ENCODE peak calls at places on chromosomes 12 and 14, in four cellular contexts. C is K562, N is GM12878, L is GM12891. H is an unnamed sample.

GRCh38 chr12:119938049-119938667 is 50.9 kb upstream of the BICDL1 start:
- DNase-seq in L (peak), N (peak), C (peak), H (peak)

GRCh38 chr14:68014771-68015170 is 195.2 kb downstream of the RAD51B start:
- DNase-seq in C (no peak), N (no peak), L (no peak), H (no peak)

GRCh38 chr12:38149395-38150073 is 167.0 kb upstream of the ALG10B start:
- DNase-seq in N (no peak), C (no peak), L (no peak), H (no peak)

GRCh38 chr14:96567289-96567899 is 65.2 kb downstream of the PAPOLA start:
- DNase-seq in C (no peak), L (no peak), N (no peak), H (no peak)

GRCh38 chr12:69157023-69157655 is 82.2 kb upstream of the CPSF6 start:
- DNase-seq in C (peak), L (peak), N (peak), H (peak)

GRCh38 chr14:56581041-56581727 is 1.6 kb downstream of the TMEM260 start:
- DNase-seq in N (no peak), L (no peak), C (no peak), H (no peak)

GRCh38 chr14:95445161-95445560 is 71.3 kb downstream of the SYNE3 start:
- DNase-seq in C (no peak), N (no peak), L (no peak), H (no peak)

GRCh38 chr12:110165540-110166159 is 41.5 kb downstream of the IFT81 start:
- DNase-seq in N (peak), L (peak), C (no peak), H (no peak)

GRCh38 chr14:100898465-100898864 is 5.1 kb downstream of the RTL1 start:
- DNase-seq in N (no peak), L (no peak), C (no peak), H (no peak)

GRCh38 chr14:88005050-88005481 is at the start of gene GPR65:
- DNase-seq in C (no peak), N (peak), L (no peak), H (no peak)

GRCh38 chr12:113285679-113286645 is 48.9 kb downstream of the SLC8B1 start:
- DNase-seq in C (no peak), L (no peak), N (no peak), H (no peak)

GRCh38 chr12:123384318-123384993 is 524 bp downstream of the KMT5A start:
- DNase-seq in N (no peak), L (no peak), C (no peak), H (no peak)

GRCh38 chr12:58537278-58537677 is 383.0 kb downstream of the LRIG3 start:
- DNase-seq in N (no peak), L (no peak), C (no peak), H (no peak)

GRCh38 chr14:85279407-85279806 is 250.5 kb upstream of the FLRT2 start:
- DNase-seq in L (no peak), N (no peak), C (no peak), H (no peak)

DNA sequence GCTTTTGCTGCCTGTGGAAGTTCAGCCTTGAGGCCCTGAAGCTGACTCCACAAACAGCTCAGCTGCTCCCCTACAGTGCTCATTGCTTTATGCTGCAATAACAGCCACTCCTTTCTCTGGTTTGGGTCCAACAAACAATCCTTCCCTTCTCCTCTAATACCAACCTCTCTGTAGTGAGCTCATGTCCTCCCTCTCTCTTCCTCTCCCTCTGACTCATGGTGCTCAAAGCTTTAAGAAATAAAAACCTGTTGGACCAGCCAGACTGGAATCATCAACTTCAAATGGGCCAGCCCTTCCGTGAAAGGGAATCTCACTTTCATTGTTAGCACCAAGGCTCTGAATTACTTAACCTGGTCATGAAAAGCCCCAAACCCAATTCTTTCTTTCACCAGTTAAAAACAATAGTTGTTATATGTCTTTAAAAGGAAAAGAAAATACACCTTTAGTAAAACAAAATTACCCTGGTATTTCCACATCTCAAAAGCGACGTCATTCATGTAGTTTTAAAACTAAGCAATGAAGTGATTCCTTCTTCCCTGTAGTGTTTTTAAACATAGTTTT is 126.4 kb downstream of the DUSP6 start:
- DNase-seq in N (no peak), C (no peak), L (no peak), H (no peak)
- TF ChIP-seq SPI1 in N (no peak), C (no peak), L (no peak), H (no peak)

GRCh38 chr12:26614217-26614616 is 218.8 kb downstream of the ITPR2 start:
- DNase-seq in C (peak), L (no peak), N (no peak), H (peak)
- TF ChIP-seq SPI1 in C (no peak), L (no peak), N (no peak), H (no peak)

GRCh38 chr14:89660183-89660582 is 243.2 kb upstream of the FOXN3 start:
- DNase-seq in N (no peak), L (no peak), C (no peak), H (no peak)
- TF ChIP-seq SPI1 in N (no peak), L (no peak), C (no peak), H (no peak)

GRCh38 chr14:91228112-91229004 is 16.1 kb downstream of the GPR68 start:
- DNase-seq in L (peak), C (peak), N (peak), H (no peak)
- TF ChIP-seq SPI1 in L (peak), C (no peak), N (peak), H (no peak)

DNA sequence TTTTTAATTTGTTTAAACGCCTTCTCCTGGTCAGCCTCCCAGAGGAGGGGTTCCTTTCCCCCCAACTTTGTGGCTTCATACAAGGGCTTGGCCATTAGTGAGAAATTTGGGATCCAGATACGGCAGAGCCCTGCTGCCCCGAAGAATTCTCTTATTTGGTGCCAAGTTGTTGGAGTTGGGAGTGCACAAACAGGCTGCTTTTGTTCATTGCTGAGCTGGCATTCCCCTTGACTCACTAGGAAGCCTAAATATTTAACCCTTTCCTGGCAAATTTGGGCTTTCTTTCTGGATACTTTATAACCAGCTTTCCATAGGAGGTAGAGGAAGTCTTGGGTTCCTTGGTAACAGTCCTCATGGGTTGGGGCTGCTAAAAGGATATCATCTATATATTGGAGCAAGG is 10.3 kb upstream of the ADAM21 start:
- DNase-seq in L (no peak), N (no peak), C (no peak), H (no peak)
- TF ChIP-seq SPI1 in L (no peak), N (no peak), C (no peak), H (no peak)

DNA sequence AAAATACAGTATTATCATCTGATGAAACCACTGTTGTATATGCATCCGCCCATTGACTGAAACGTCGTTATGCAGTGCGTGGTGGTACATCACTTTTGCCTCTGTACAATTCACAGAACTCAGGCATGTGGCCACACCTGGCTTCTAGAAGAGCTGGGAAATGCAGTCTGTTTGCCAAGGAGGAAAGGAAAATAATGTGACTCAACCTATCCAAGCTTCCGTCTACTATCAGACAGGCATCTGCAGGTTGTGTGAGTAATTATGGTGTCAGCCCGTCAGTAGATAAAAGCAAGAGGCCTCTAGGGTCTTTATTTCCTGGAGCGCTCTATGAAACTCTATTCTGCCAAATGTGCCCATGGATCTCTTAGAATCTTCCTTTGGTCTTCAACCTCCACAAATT is 111.6 kb downstream of the BBS10 start:
- DNase-seq in L (no peak), N (no peak), C (no peak), H (no peak)
- TF ChIP-seq SPI1 in L (no peak), N (no peak), C (no peak), H (no peak)

DNA sequence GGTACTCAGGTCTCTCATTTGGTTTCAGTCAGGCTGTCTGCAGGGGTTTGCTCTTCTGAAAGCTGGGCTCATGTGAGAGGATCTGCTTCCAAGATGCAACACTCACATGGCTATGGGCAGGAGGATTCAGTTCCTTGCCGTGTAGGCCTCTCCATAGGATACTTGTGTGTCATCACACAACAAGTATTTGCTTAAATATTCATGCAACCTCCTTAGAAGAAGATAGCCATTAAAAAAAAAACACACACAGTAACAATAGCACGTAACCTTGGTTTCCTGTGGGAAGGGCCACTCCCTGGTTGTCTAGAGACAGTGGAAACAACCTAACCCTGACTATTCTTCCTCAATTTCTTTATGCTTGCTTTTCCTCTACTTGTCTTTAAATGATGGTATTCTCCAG is 31.8 kb upstream of the CLEC4E start:
- DNase-seq in L (no peak), N (no peak), C (no peak), H (no peak)
- TF ChIP-seq SPI1 in L (no peak), N (no peak), C (no peak), H (no peak)

GRCh38 chr14:36996857-36997590 is 175.4 kb downstream of the SLC25A21 start:
- DNase-seq in N (no peak), L (no peak), C (no peak), H (no peak)
- TF ChIP-seq SPI1 in N (no peak), L (no peak), C (no peak), H (no peak)

DNA sequence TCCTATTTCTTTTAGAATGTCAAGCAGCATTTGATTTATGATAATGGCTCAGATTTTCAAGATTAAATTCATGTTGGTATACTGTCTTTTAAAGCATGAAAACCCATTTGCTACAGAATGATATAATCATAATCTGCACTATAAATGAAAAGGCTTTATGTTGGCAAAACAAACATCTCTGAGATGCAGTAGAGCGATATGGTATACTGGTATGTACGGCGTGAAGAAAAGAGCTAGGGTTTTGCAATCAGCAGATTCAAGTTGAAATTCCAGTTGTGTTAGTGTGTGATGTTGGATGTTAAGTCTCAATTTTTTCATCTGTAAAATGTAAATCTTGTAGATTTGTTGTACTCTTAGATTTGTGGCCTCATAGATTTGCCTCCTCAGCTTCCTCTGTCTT is 53.2 kb upstream of the DYRK2 start:
- DNase-seq in N (no peak), C (no peak), L (no peak), H (no peak)
- TF ChIP-seq SPI1 in N (no peak), C (no peak), L (no peak), H (no peak)

DNA sequence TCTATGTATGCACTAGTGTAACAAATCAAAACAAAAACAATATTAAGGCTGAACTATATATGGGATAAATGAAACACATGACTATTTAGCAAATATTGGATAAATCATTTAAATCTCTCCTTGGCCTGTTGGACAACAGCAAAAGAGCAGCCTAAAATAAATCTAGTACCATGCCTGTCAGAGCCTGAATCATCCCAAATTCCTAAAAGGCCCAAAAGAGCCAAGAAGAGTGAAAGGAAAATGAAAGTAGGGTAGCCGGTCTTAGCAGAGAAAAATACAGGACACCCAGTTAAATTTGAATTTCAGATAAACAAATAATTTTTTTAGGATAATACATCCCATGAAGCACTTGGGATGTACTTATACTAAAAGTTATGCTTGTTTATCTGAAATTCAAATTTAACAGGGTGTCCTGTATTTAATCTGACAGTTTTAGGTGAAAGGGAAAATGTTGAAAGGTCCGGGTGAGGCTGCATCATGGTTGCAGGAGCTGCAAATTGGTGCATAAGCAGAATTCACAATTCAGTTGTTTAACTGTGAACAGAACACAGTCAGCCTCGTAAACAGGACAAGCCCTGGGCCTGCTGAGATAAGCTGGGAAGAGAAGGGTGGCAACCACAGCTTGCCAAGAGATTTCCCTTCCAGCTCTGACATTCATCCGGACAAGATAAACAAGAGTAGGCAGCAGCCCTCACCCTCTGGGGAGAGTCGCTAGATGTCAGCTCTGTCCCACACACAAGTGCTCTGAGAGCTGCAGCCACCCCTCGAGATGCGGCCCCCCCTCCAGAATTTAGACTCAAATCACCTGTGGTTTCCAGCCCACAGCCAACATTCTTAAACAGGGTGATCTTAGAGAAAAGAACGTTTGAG is 30.3 kb downstream of the DMAC2L start:
- DNase-seq in C (peak), L (peak), N (no peak), H (no peak)
- TF ChIP-seq SPI1 in C (no peak), L (no peak), N (no peak), H (no peak)

H was measured in HL-60.